ENCODE peak calls at places on chromosome 4, in five cellular contexts. E is fibroblast of villous mesenchyme, L is HCT116, V is D721Med, J is uterus. O is an unnamed sample.

GRCh38 chr4:16269742-16270522 is 43.7 kb upstream of the TAPT1 start:
- DNase-seq in E (peak; percentile 45), L (no peak), V (no peak), J (no peak), O (no peak)

GRCh38 chr4:56619160-56619559 is 61.9 kb downstream of the HOPX start:
- DNase-seq in E (peak; percentile 32), L (no peak), V (no peak), J (no peak), O (no peak)

GRCh38 chr4:6195602-6196319 is 4.6 kb downstream of the JAKMIP1 start:
- DNase-seq in E (no peak), L (no peak), V (no peak), J (no peak), O (no peak)

GRCh38 chr4:107689912-107690587 is 30.0 kb downstream of the PAPSS1 start:
- DNase-seq in E (peak; percentile 62), L (peak; percentile 60), V (no peak), J (no peak), O (no peak)

GRCh38 chr4:91058345-91058744 is 931.2 kb downstream of the CCSER1 start:
- DNase-seq in E (peak; percentile 18), L (no peak), V (no peak), J (no peak), O (no peak)

GRCh38 chr4:108749119-108749518 is 13.7 kb downstream of the ETNPPL start:
- DNase-seq in E (no peak), L (no peak), V (no peak), J (no peak), O (no peak)

GRCh38 chr4:70183168-70183939 is 12.2 kb upstream of the ODAM start:
- DNase-seq in E (peak; percentile 29), L (peak; percentile 65), V (no peak), J (no peak), O (no peak)

GRCh38 chr4:40736910-40737309 is 12.8 kb upstream of the NSUN7 start:
- DNase-seq in E (peak; percentile 42), L (peak; percentile 31), V (no peak), J (no peak), O (no peak)

GRCh38 chr4:118869808-118870342 is 18.8 kb upstream of the SYNPO2 start:
- DNase-seq in E (peak; percentile 17), L (no peak), V (no peak), J (no peak), O (no peak)

GRCh38 chr4:174136013-174136412 is 147.5 kb downstream of the FBXO8 start:
- DNase-seq in E (peak; percentile 77), L (no peak), V (no peak), J (no peak), O (no peak)

GRCh38 chr4:38145741-38146140 is 185.5 kb downstream of the PTTG2 start:
- DNase-seq in E (peak; percentile 98), L (no peak), V (no peak), J (no peak), O (no peak)

GRCh38 chr4:189117426-189117825 is 823.2 kb upstream of the FRG1 start:
- DNase-seq in E (peak; percentile 34), L (no peak), V (no peak), J (no peak), O (no peak)

GRCh38 chr4:180665994-180666818 is 1577.0 kb upstream of the TENM3 start:
- DNase-seq in E (peak; percentile 4), L (peak; percentile 76), V (no peak), J (no peak), O (no peak)

GRCh38 chr4:39043058-39043696 is 11.0 kb upstream of the TMEM156 start:
- DNase-seq in E (peak; percentile 76), L (no peak), V (no peak), J (no peak), O (no peak)

GRCh38 chr4:168585168-168586091 is 88.6 kb downstream of the PALLD start:
- DNase-seq in E (peak; percentile 86), L (peak; percentile 63), V (no peak), J (peak; percentile 89), O (no peak)

GRCh38 chr4:26476545-26476944 is 13.7 kb downstream of the CCKAR start:
- DNase-seq in E (no peak), L (no peak), V (no peak), J (no peak), O (no peak)

GRCh38 chr4:3248811-3249661 is at the start of gene MSANTD1:
- DNase-seq in E (peak; percentile 25), L (no peak), V (no peak), J (no peak), O (no peak)

GRCh38 chr4:3409571-3410091 is 32.1 kb upstream of the HGFAC start:
- DNase-seq in E (no peak), L (no peak), V (no peak), J (peak; percentile 6), O (no peak)

GRCh38 chr4:38672247-38673071 is 8.5 kb downstream of the KLF3 start:
- DNase-seq in E (no peak), L (no peak), V (no peak), J (no peak), O (no peak)

GRCh38 chr4:188113156-188113555 is 3.8 kb upstream of the TRIML2 start:
- DNase-seq in E (no peak), L (no peak), V (no peak), J (no peak), O (no peak)

GRCh38 chr4:113042502-113042901 is 7.0 kb upstream of the ANK2 start:
- DNase-seq in E (no peak), L (no peak), V (no peak), J (no peak), O (no peak)
- TF ChIP-seq CTCF in E (no peak), L (no peak), V (no peak), J (no peak), O (no peak)

DNA sequence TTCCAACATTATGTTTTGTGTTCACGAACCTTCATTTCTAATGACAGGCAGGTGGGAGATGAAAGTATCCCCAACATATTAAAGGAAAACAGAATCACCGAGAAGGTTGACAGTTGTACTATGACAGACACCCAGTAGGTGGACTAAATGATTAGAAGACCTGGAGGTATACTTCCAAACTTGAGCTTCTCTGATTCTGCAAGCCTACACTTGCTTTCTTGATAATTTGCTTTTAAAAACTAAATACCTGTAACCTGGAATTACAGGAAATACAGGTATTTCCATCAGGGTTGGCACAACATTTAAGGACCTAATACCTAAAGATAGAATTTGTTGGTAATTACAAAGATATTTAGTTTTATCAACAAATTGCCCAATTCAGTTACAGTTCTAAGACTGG is 43.4 kb downstream of the C4orf51 start:
- DNase-seq in E (no peak), L (no peak), V (no peak), J (no peak), O (no peak)
- TF ChIP-seq CTCF in E (no peak), L (no peak), V (no peak), J (no peak), O (no peak)

DNA sequence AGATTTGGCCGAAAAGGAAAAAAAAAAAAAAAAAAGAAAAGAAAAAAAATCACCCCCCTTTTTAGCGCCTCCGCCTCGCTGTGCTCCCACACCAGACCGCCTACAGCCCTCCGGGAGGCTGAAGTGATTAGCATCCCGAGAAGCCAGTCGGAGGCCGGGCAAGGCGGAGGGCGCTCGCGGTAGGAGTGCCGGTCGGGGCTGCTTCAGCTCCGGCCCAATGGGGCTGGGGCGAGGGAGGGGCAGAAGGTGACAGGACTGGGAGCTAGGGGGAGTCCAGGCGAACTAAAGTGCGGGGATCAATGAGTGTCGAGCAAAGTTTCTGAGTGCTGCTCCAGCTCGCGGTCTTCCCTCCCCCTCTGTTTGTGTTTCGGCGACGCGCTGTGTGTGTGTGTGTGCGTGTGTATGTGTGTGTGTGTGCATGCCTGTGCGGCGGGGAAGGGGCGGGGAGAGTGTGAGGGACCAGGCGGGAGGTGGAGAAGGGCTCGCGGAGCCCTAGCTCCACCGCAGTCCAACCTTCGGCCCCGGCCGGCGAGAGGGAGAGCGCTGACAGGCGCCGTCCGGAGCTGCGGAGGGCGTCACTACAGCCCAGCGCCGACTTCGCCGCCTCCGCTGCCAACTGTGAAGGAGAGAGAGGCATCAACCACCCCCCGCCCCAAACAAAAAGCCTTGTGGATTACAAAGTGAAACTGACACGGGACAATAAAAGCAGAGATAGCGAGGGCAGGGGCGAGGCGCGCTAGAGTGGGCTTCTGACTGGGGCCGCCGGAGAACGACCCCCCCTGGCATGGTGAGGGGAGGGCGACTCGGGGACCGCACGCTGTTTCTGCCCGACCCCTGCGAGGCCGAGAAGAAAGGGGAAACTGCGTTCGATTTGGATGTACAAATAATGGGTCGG is at the start of gene FAT4:
- DNase-seq in E (peak; percentile 98), L (peak; percentile 85), V (no peak), J (peak; percentile 95), O (peak; percentile 91)
- TF ChIP-seq CTCF in E (peak; percentile 14), L (no peak), V (no peak), J (peak; percentile 18), O (no peak)

GRCh38 chr4:102710986-102711385 is 49.8 kb downstream of the MANBA start:
- DNase-seq in E (no peak), L (no peak), V (no peak), J (no peak), O (no peak)

GRCh38 chr4:102713096-102713495 is 47.7 kb downstream of the MANBA start:
- DNase-seq in E (peak; percentile 54), L (no peak), V (no peak), J (no peak), O (no peak)

GRCh38 chr4:102717448-102718092 is 43.2 kb downstream of the MANBA start:
- DNase-seq in E (peak; percentile 8), L (no peak), V (no peak), J (no peak), O (no peak)

GRCh38 chr4:102715057-102715456 is 45.7 kb downstream of the MANBA start:
- DNase-seq in E (no peak), L (no peak), V (no peak), J (no peak), O (no peak)
- TF ChIP-seq CTCF in E (no peak), L (peak; percentile 27), V (peak; percentile 11), J (no peak), O (no peak)

GRCh38 chr4:172514801-172515200 is 653.8 kb upstream of the GALNT7 start:
- DNase-seq in E (no peak), L (no peak), V (no peak), J (no peak), O (no peak)

GRCh38 chr4:172521171-172521570 is 647.4 kb upstream of the GALNT7 start:
- DNase-seq in E (no peak), L (no peak), V (no peak), J (no peak), O (no peak)

GRCh38 chr4:172514011-172514410 is 654.6 kb upstream of the GALNT7 start:
- DNase-seq in E (no peak), L (no peak), V (no peak), J (no peak), O (no peak)

DNA sequence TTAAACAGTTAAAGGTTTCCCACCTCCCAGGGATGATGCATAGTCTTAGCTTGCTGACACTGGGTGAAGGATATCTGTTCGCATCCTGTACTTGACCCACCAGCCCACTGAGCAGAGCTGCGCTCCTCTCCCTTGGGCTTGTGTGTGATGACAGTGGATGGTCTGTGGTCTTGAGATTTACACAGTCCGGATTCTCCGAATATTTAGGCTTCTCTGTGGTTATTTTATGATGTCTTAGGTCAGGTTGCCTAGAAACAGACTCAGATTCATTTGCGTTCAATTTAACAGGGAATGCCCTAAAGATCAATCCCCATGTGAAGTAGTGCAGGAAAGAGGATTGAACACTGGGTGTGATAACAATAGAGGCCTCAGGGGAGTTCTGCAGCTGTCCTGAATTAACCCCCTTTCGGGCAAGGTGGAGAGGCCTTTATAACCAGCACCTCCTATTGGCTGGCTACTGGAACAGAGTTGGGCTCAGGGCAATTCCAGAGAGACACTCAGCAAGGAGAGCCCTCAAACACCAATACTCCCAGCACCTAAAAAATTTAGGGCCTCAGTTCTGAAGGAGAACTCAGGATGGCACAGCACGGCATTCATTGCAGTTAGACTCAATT is 653.2 kb upstream of the GALNT7 start:
- DNase-seq in E (no peak), L (no peak), V (no peak), J (no peak), O (no peak)
- TF ChIP-seq CTCF in E (no peak), L (no peak), V (peak; percentile 4), J (no peak), O (no peak)

O was measured in type B pancreatic cell.